ENCODE peak calls at places on chromosomes 16 and 17, in eight cellular contexts. A is MV-4-11, L is A673, S is GM23248, Q is GDM1, G is NT2/D1, Z is Peyer's patch, I is heart left ventricle. R is an unnamed sample.

GRCh38 chr16:72884037-72884436 is 163.9 kb downstream of the ZFHX3 start:
- DNase-seq in A (peak), L (no peak), S (peak), Q (no peak), G (no peak), Z (no peak), I (no peak), R (no peak)

GRCh38 chr16:9054460-9054859 is 37.0 kb upstream of the HAPSTR1 start:
- DNase-seq in A (no peak), L (no peak), S (peak), Q (no peak), G (no peak), Z (no peak), I (no peak), R (no peak)

GRCh38 chr16:29900888-29901606 is 759 bp downstream of the ASPHD1 start:
- DNase-seq in A (no peak), L (no peak), S (peak), Q (no peak), G (no peak), Z (no peak), I (no peak), R (no peak)

GRCh38 chr16:51465026-51465425 is 314.0 kb upstream of the SALL1 start:
- DNase-seq in A (peak), L (no peak), S (peak), Q (no peak), G (no peak), Z (no peak), I (no peak), R (no peak)

GRCh38 chr16:56662357-56663354 is 4.9 kb downstream of the MT1F start:
- DNase-seq in A (no peak), L (no peak), S (no peak), Q (no peak), G (no peak), Z (no peak), I (no peak), R (no peak)

GRCh38 chr17:76872221-76872873 is 4.1 kb downstream of the MGAT5B start:
- DNase-seq in A (peak), L (peak), S (peak), Q (no peak), G (no peak), Z (no peak), I (no peak), R (no peak)

GRCh38 chr16:12406840-12407690 is 396.6 kb downstream of the CPPED1 start:
- DNase-seq in A (no peak), L (peak), S (peak), Q (no peak), G (no peak), Z (no peak), I (no peak), R (no peak)

GRCh38 chr16:81445143-81445922 is 725 bp downstream of the CMIP start:
- DNase-seq in A (no peak), L (peak), S (peak), Q (no peak), G (no peak), Z (peak), I (no peak), R (peak)

GRCh38 chr17:82415336-82415735 is 2.8 kb upstream of the HEXD start:
- DNase-seq in A (no peak), L (no peak), S (no peak), Q (no peak), G (no peak), Z (no peak), I (no peak), R (no peak)

GRCh38 chr17:80866050-80866793 is 125.4 kb upstream of the CHMP6 start:
- DNase-seq in A (peak), L (peak), S (peak), Q (peak), G (peak), Z (peak), I (peak), R (peak)

GRCh38 chr16:64952177-64952576 is 169.7 kb downstream of the CDH11 start:
- DNase-seq in A (no peak), L (no peak), S (peak), Q (no peak), G (no peak), Z (no peak), I (no peak), R (no peak)

GRCh38 chr17:76584427-76585047 is 1.1 kb downstream of the ST6GALNAC2 start:
- DNase-seq in A (no peak), L (no peak), S (no peak), Q (no peak), G (no peak), Z (no peak), I (no peak), R (no peak)

GRCh38 chr16:641326-642188 is at the start of gene MCRIP2:
- DNase-seq in A (peak), L (peak), S (peak), Q (peak), G (peak), Z (peak), I (peak), R (peak)

GRCh38 chr16:29699324-29700219 is 20.6 kb downstream of the QPRT start:
- DNase-seq in A (no peak), L (no peak), S (no peak), Q (no peak), G (no peak), Z (no peak), I (no peak), R (no peak)

GRCh38 chr16:4341250-4341649 is 9.9 kb downstream of the PAM16 start:
- DNase-seq in A (no peak), L (no peak), S (no peak), Q (no peak), G (no peak), Z (no peak), I (no peak), R (no peak)

GRCh38 chr16:61892531-61892930 is 143.7 kb downstream of the CDH8 start:
- DNase-seq in A (no peak), L (no peak), S (no peak), Q (no peak), G (no peak), Z (no peak), I (no peak), R (no peak)

GRCh38 chr16:83402969-83403368 is 404.8 kb upstream of the HSBP1 start:
- DNase-seq in A (no peak), L (no peak), S (peak), Q (no peak), G (no peak), Z (no peak), I (no peak), R (no peak)

GRCh38 chr16:58409316-58409973 is 17.2 kb downstream of the GINS3 start:
- DNase-seq in A (no peak), L (no peak), S (peak), Q (no peak), G (no peak), Z (no peak), I (peak), R (no peak)

GRCh38 chr17:1229354-1229890 is 40.8 kb upstream of the BHLHA9 start:
- DNase-seq in A (peak), L (peak), S (peak), Q (peak), G (no peak), Z (peak), I (peak), R (peak)

GRCh38 chr16:53433930-53434435 is 288 bp upstream of the RBL2 start:
- DNase-seq in A (peak), L (peak), S (no peak), Q (no peak), G (no peak), Z (no peak), I (peak), R (no peak)

GRCh38 chr17:18916816-18917496 is 35.0 kb upstream of the SLC5A10 start:
- DNase-seq in A (peak), L (peak), S (peak), Q (peak), G (no peak), Z (no peak), I (no peak), R (no peak)

GRCh38 chr16:50368410-50369132 is at the start of gene BRD7:
- DNase-seq in A (peak), L (peak), S (peak), Q (peak), G (no peak), Z (peak), I (peak), R (peak)

GRCh38 chr16:79400462-79401149 is 199.9 kb downstream of the MAF start:
- DNase-seq in A (no peak), L (no peak), S (no peak), Q (no peak), G (no peak), Z (peak), I (no peak), R (no peak)

GRCh38 chr16:80569440-80570105 is 28.8 kb downstream of the DYNLRB2 start:
- DNase-seq in A (no peak), L (no peak), S (peak), Q (no peak), G (no peak), Z (no peak), I (no peak), R (peak)

GRCh38 chr16:54342001-54342776 is 55.6 kb upstream of the IRX3 start:
- DNase-seq in A (peak), L (peak), S (peak), Q (no peak), G (no peak), Z (no peak), I (no peak), R (no peak)

GRCh38 chr16:51524555-51525373 is 373.7 kb upstream of the SALL1 start:
- DNase-seq in A (no peak), L (peak), S (peak), Q (no peak), G (no peak), Z (no peak), I (no peak), R (no peak)

GRCh38 chr16:20300312-20301097 is 26.8 kb downstream of the GP2 start:
- DNase-seq in A (peak), L (peak), S (peak), Q (peak), G (peak), Z (peak), I (no peak), R (no peak)